ENCODE peak calls at places on chromosome 17, in five cellular contexts. Q, R, Z, J and P are unnamed samples. For H3K27me3, the result is how much of the 10 kb centered on the place peaks cover.

GRCh38 chr17:66964930-66965800 is 658 bp downstream of the CACNG4 start:
- DNase-seq in Q (no peak), R (no peak), Z (no peak), J (peak), P (no peak)

GRCh38 chr17:4004517-4005295 is 40.5 kb upstream of the ATP2A3 start:
- DNase-seq in Q (no peak), R (no peak), Z (peak), J (peak), P (no peak)

GRCh38 chr17:79951361-79952264 is 84.1 kb downstream of the TBC1D16 start:
- DNase-seq in Q (peak), R (no peak), Z (peak), J (peak), P (peak)

GRCh38 chr17:76270127-76270592 is 5.0 kb downstream of the UBALD2 start:
- DNase-seq in Q (no peak), R (no peak), Z (no peak), J (no peak), P (no peak)

GRCh38 chr17:30153463-30153862 is 36.8 kb downstream of the NSRP1 start:
- DNase-seq in Q (no peak), R (no peak), Z (no peak), J (no peak), P (no peak)

GRCh38 chr17:57278740-57279387 is 22.5 kb downstream of the MSI2 start:
- DNase-seq in Q (no peak), R (no peak), Z (no peak), J (no peak), P (no peak)

GRCh38 chr17:35716897-35717839 is 14.3 kb upstream of the RASL10B start:
- DNase-seq in Q (peak), R (no peak), Z (no peak), J (no peak), P (peak)

GRCh38 chr17:39678340-39679116 is 9.3 kb downstream of the PGAP3 start:
- DNase-seq in Q (no peak), R (no peak), Z (peak), J (no peak), P (no peak)

GRCh38 chr17:13025264-13025627 is 7.4 kb upstream of the ELAC2 start:
- DNase-seq in Q (no peak), R (no peak), Z (no peak), J (no peak), P (peak)

GRCh38 chr17:63431939-63432804 is 13.9 kb downstream of the CYB561 start:
- DNase-seq in Q (peak), R (no peak), Z (no peak), J (no peak), P (no peak)

GRCh38 chr17:57875109-57876022 is 25.5 kb upstream of the MRPS23 start:
- DNase-seq in Q (peak), R (peak), Z (peak), J (peak), P (peak)

GRCh38 chr17:34443832-34444469 is 80.9 kb upstream of the CCL1 start:
- DNase-seq in Q (no peak), R (no peak), Z (no peak), J (peak), P (no peak)

GRCh38 chr17:28991779-28992178 is 14.1 kb downstream of the SEZ6 start:
- DNase-seq in Q (no peak), R (no peak), Z (no peak), J (no peak), P (no peak)

GRCh38 chr17:28989028-28989427 is 16.8 kb downstream of the SEZ6 start:
- DNase-seq in Q (no peak), R (no peak), Z (no peak), J (no peak), P (no peak)

GRCh38 chr17:28986714-28987367 is 19.0 kb downstream of the SEZ6 start:
- DNase-seq in Q (no peak), R (no peak), Z (no peak), J (no peak), P (no peak)

GRCh38 chr17:28985950-28986713 is 19.7 kb downstream of the SEZ6 start:
- DNase-seq in Q (no peak), R (no peak), Z (no peak), J (peak), P (no peak)

GRCh38 chr17:28988475-28988874 is 17.4 kb downstream of the SEZ6 start:
- DNase-seq in Q (no peak), R (no peak), Z (no peak), J (no peak), P (no peak)
- H3K27me3 ChIP-seq in Q (under half), R (under half), Z (under half), J (under half), P (under half)

GRCh38 chr17:6381526-6382135 is 53.3 kb downstream of the AIPL1 start:
- DNase-seq in Q (no peak), R (no peak), Z (no peak), J (peak), P (no peak)
- H3K27me3 ChIP-seq in Q (under half), R (under half), Z (under half), J (under half), P (under half)

GRCh38 chr17:37741334-37742113 is 3.3 kb downstream of the HNF1B start:
- DNase-seq in Q (no peak), R (no peak), Z (no peak), J (no peak), P (no peak)

GRCh38 chr17:37742762-37743611 is 1.9 kb downstream of the HNF1B start:
- DNase-seq in Q (no peak), R (no peak), Z (peak), J (peak), P (no peak)

GRCh38 chr17:37743612-37743874 is 1.3 kb downstream of the HNF1B start:
- DNase-seq in Q (no peak), R (no peak), Z (peak), J (peak), P (no peak)

GRCh38 chr17:37742114-37742761 is 2.6 kb downstream of the HNF1B start:
- DNase-seq in Q (no peak), R (no peak), Z (peak), J (peak), P (no peak)

DNA sequence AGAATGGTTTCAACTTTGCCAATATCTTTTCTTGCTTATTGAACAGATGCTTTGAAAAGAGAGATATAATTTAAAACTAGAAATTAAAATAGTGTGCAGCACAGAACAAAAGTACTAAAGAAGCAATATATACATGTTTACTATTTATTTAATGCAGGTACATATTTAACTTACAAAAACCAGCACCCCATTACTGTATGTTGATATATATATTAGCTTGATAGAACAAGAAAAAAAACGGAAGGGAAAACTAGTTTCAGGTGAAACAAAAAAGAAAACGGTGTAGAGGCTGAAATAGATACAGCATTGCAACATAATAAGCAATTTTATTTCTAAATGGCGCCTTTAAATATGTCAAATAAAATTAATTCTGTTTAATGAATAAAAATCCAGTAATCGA is 4.0 kb downstream of the HNF1B start:
- DNase-seq in Q (no peak), R (no peak), Z (no peak), J (no peak), P (no peak)
- H3K27me3 ChIP-seq in Q (half or more), R (under half), Z (under half), J (under half), P (half or more)

GRCh38 chr17:74449773-74450172 is 16.7 kb upstream of the CD300A start:
- DNase-seq in Q (no peak), R (no peak), Z (peak), J (no peak), P (no peak)
- H3K27me3 ChIP-seq in Q (under half), R (under half), Z (under half), J (under half), P (under half)